ENCODE peak calls at places on chromosomes 7 and 10, in seven cellular contexts. Y, M, F, C, N, I and B are unnamed samples.

GRCh38 chr7:135383525-135383924 is 126.4 kb downstream of the CNOT4 start:
- DNase-seq in Y (no peak), M (no peak), F (no peak), C (no peak), N (no peak), I (no peak), B (no peak)

GRCh38 chr7:16891338-16891737 is 9.6 kb upstream of the AGR3 start:
- DNase-seq in Y (peak; percentile 12), M (peak; percentile 22), F (no peak), C (no peak), N (peak; percentile 23), I (no peak), B (peak; percentile 42)

GRCh38 chr10:91163269-91163708 is 57.2 kb upstream of the PCGF5 start:
- DNase-seq in Y (peak; percentile 14), M (peak; percentile 62), F (peak; percentile 61), C (peak; percentile 92), N (peak; percentile 72), I (peak; percentile 81), B (peak; percentile 39)

GRCh38 chr7:2732959-2733584 is 45.1 kb downstream of the AMZ1 start:
- DNase-seq in Y (no peak), M (no peak), F (peak; percentile 56), C (peak; percentile 91), N (peak; percentile 46), I (peak; percentile 91), B (peak; percentile 89)

GRCh38 chr10:84540617-84541288 is 212.4 kb downstream of the CCSER2 start:
- DNase-seq in Y (peak; percentile 62), M (peak; percentile 65), F (peak; percentile 12), C (peak; percentile 93), N (peak; percentile 44), I (peak; percentile 81), B (peak; percentile 21)

GRCh38 chr10:11578802-11579255 is 32.6 kb downstream of the USP6NL start:
- DNase-seq in Y (no peak), M (no peak), F (no peak), C (no peak), N (no peak), I (no peak), B (no peak)

GRCh38 chr10:6912424-6912823 is 332.3 kb upstream of the PRKCQ start:
- DNase-seq in Y (no peak), M (no peak), F (peak; percentile 30), C (no peak), N (no peak), I (no peak), B (peak; percentile 18)

GRCh38 chr10:125052146-125052545 is 108.2 kb downstream of the CTBP2 start:
- DNase-seq in Y (no peak), M (no peak), F (no peak), C (no peak), N (no peak), I (no peak), B (no peak)

GRCh38 chr10:43864622-43865021 is 215.9 kb upstream of the ZNF32 start:
- DNase-seq in Y (no peak), M (no peak), F (peak; percentile 7), C (peak; percentile 76), N (no peak), I (no peak), B (no peak)

GRCh38 chr7:101900103-101900502 is 82.7 kb downstream of the CUX1 start:
- DNase-seq in Y (no peak), M (peak; percentile 88), F (no peak), C (no peak), N (no peak), I (peak; percentile 80), B (peak; percentile 81)

GRCh38 chr7:73707045-73707631 is 12.3 kb downstream of the STX1A start:
- DNase-seq in Y (peak; percentile 87), M (peak; percentile 20), F (no peak), C (peak; percentile 90), N (peak; percentile 91), I (no peak), B (peak; percentile 73)

GRCh38 chr10:49177391-49178355 is 10.5 kb downstream of the TMEM273 start:
- DNase-seq in Y (peak; percentile 12), M (no peak), F (no peak), C (peak; percentile 87), N (peak; percentile 24), I (no peak), B (no peak)

GRCh38 chr7:83732305-83732704 is 83.4 kb upstream of the SEMA3E start:
- DNase-seq in Y (no peak), M (no peak), F (no peak), C (no peak), N (no peak), I (no peak), B (no peak)

GRCh38 chr10:11902646-11903045 is 79.5 kb downstream of the PROSER2 start:
- DNase-seq in Y (no peak), M (no peak), F (no peak), C (no peak), N (no peak), I (peak; percentile 22), B (no peak)

GRCh38 chr7:31495653-31496052 is 18.2 kb upstream of the ITPRID1 start:
- DNase-seq in Y (no peak), M (no peak), F (no peak), C (no peak), N (no peak), I (no peak), B (no peak)

GRCh38 chr10:12337973-12338372 is 11.4 kb upstream of the CAMK1D start:
- DNase-seq in Y (no peak), M (no peak), F (no peak), C (no peak), N (no peak), I (no peak), B (no peak)

GRCh38 chr10:24971374-24971773 is 19.0 kb upstream of the PRTFDC1 start:
- DNase-seq in Y (no peak), M (no peak), F (no peak), C (no peak), N (no peak), I (no peak), B (no peak)

GRCh38 chr10:24973163-24973562 is 20.8 kb upstream of the PRTFDC1 start:
- DNase-seq in Y (no peak), M (no peak), F (no peak), C (no peak), N (no peak), I (no peak), B (no peak)

GRCh38 chr10:24969732-24970330 is 17.4 kb upstream of the PRTFDC1 start:
- DNase-seq in Y (no peak), M (no peak), F (no peak), C (no peak), N (no peak), I (no peak), B (no peak)

GRCh38 chr10:24979685-24980084 is 27.3 kb upstream of the PRTFDC1 start:
- DNase-seq in Y (no peak), M (no peak), F (no peak), C (no peak), N (no peak), I (no peak), B (no peak)

GRCh38 chr10:24974978-24975377 is 22.6 kb upstream of the PRTFDC1 start:
- DNase-seq in Y (no peak), M (no peak), F (peak; percentile 65), C (no peak), N (no peak), I (peak; percentile 74), B (no peak)
- TF ChIP-seq CTCF in Y (no peak), M (no peak), F (peak; percentile 29), C (no peak), N (no peak), I (no peak), B (no peak)

DNA sequence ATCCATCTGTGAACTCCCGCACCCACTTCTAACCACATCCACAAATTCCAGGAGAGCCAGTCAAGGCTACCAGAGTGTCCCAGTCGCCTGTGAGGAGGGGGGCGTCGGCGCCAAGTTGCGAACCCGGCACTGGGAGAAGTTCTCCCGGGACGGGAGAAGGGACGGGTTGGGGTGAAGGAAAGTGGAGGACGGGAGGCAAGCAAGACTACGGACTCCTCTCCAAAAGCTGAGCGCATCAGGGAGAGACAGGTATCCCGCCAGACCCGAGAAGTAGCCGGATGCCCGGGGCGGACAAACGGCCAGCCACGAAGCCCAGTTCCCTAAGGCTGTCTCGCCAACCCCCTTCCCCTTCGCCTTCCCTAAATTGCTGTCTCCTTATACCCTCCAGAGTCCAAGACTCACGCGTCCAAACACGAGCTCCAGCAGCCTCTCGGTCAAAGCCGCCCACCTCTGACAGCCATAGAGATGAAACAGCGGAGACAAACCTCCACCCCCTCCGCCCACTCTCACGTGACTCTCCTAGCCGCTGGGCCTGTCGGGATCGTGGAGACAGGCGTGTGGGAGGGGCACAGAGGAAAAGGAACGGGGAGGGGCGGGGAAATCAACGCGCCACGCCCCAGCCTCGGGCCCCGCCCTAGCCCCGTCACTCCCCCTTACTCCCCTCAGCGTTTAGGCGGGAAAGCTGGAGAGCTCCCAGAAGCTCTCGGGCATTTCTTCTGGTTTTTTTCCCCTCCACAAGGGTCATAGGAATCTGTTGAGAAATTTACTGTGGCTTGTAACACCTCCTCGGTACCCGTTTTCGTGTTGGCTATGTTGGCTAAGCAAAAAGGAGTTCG is at the start of gene MICU1:
- DNase-seq in Y (peak; percentile 96), M (peak; percentile 97), F (peak; percentile 97), C (peak; percentile 99), N (peak; percentile 97), I (peak; percentile 98), B (peak; percentile 96)
- TF ChIP-seq POLR2A in Y (no peak), M (no peak), F (peak; percentile 69), C (no peak), N (peak; percentile 85), I (peak; percentile 73), B (peak; percentile 94)

GRCh38 chr7:36439624-36440023 is 50.0 kb downstream of the ANLN start:
- DNase-seq in Y (no peak), M (no peak), F (no peak), C (no peak), N (no peak), I (no peak), B (no peak)

GRCh38 chr7:36440880-36441279 is 51.2 kb downstream of the ANLN start:
- DNase-seq in Y (peak; percentile 41), M (no peak), F (no peak), C (no peak), N (no peak), I (no peak), B (no peak)

GRCh38 chr7:36438211-36438610 is 48.5 kb downstream of the ANLN start:
- DNase-seq in Y (no peak), M (no peak), F (no peak), C (no peak), N (no peak), I (no peak), B (no peak)

GRCh38 chr7:36441344-36442022 is 51.8 kb downstream of the ANLN start:
- DNase-seq in Y (no peak), M (no peak), F (no peak), C (no peak), N (no peak), I (no peak), B (no peak)
- TF ChIP-seq CTCF in Y (no peak), M (no peak), F (no peak), C (no peak), N (no peak), I (no peak), B (no peak)

DNA sequence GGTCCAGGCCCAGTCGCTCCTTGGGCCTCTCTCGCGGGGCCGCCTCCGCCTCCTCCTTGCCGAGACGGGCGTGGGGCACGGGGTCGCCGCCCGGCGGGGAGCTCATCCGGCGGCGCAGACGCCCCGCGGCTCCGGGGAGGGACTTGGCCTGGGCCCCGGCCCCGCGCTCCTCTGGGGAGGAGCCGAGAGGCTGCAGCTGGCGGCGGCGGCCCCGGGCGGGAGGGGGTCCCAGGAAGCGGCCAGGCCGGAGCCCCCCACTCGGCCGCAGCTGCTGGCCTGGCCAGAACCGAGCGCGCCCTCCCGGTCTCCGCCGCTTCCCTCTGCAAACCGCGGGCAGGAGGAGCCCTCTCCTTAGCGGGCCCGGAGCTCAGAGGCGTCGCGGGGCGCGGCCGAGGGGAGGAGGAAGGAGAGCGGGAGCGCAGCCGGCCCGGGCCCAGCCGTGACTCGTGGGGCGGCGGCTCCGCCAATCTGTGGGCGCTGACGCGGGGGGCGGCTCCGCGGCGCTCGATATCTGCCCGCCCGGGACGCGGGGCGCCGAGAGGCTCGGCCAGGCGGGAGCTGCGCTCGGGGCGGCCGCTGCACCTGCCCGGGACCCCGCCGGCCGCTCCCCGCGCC is at the start of gene FAM20C:
- DNase-seq in Y (peak; percentile 91), M (peak; percentile 86), F (peak; percentile 85), C (peak; percentile 97), N (peak; percentile 83), I (peak; percentile 95), B (peak; percentile 82)
- TF ChIP-seq POLR2A in Y (peak; percentile 80), M (peak; percentile 50), F (peak; percentile 69), C (no peak), N (peak; percentile 46), I (no peak), B (peak; percentile 77)